ENCODE peak calls at places on chromosomes 4 and X, in four cellular contexts. One of them, this sample, is unnamed.

GRCh38 chr4:107654694-107655093 is 65.3 kb downstream of the PAPSS1 start:
- DNase-seq in HCT116: no peak
- DNase-seq in K562: no peak
- DNase-seq in H1: no peak
- DNase-seq in this sample: no peak

GRCh38 chrX:133607419-133608348 is 192.4 kb upstream of the GPC4 start:
- DNase-seq in HCT116: no peak
- DNase-seq in K562: no peak
- DNase-seq in H1: no peak
- DNase-seq in this sample: no peak

GRCh38 chrX:31870267-31870666 is 798.4 kb upstream of the FTHL17 start:
- DNase-seq in HCT116: no peak
- DNase-seq in K562: no peak
- DNase-seq in H1: no peak
- DNase-seq in this sample: no peak

GRCh38 chr4:145956288-145956890 is 17.8 kb upstream of the ZNF827 start:
- DNase-seq in HCT116: no peak
- DNase-seq in K562: peak
- DNase-seq in H1: peak
- DNase-seq in this sample: no peak

GRCh38 chrX:149527705-149528104 is 13.1 kb upstream of the EOLA1 start:
- DNase-seq in HCT116: no peak
- DNase-seq in K562: peak
- DNase-seq in H1: no peak
- DNase-seq in this sample: no peak

GRCh38 chr4:187387709-187388108 is 607.9 kb upstream of the ZFP42 start:
- DNase-seq in HCT116: no peak
- DNase-seq in K562: no peak
- DNase-seq in H1: no peak
- DNase-seq in this sample: no peak

GRCh38 chr4:47526281-47526680 is 41.2 kb downstream of the ATP10D start:
- DNase-seq in HCT116: no peak
- DNase-seq in K562: no peak
- DNase-seq in H1: no peak
- DNase-seq in this sample: no peak

GRCh38 chr4:127601029-127601428 is 31.7 kb upstream of the INTU start:
- DNase-seq in HCT116: no peak
- DNase-seq in K562: no peak
- DNase-seq in H1: no peak
- DNase-seq in this sample: no peak

GRCh38 chr4:183905593-183906485 is 732 bp downstream of the STOX2 start:
- DNase-seq in HCT116: no peak
- DNase-seq in K562: no peak
- DNase-seq in H1: peak
- DNase-seq in this sample: no peak

GRCh38 chr4:114922582-114922912 is 190.9 kb downstream of the NDST4 start:
- DNase-seq in HCT116: no peak
- DNase-seq in K562: no peak
- DNase-seq in H1: no peak
- DNase-seq in this sample: no peak

GRCh38 chr4:2459589-2460349 is 9.1 kb upstream of the RNF4 start:
- DNase-seq in HCT116: no peak
- DNase-seq in K562: no peak
- DNase-seq in H1: no peak
- DNase-seq in this sample: no peak

GRCh38 chrX:140318306-140318705 is 186.6 kb downstream of the SOX3 start:
- DNase-seq in HCT116: no peak
- DNase-seq in K562: no peak
- DNase-seq in H1: no peak
- DNase-seq in this sample: no peak

GRCh38 chr4:185965456-185966384 is 103.2 kb upstream of the TLR3 start:
- DNase-seq in HCT116: no peak
- DNase-seq in K562: no peak
- DNase-seq in H1: no peak
- DNase-seq in this sample: peak

GRCh38 chr4:112532267-112532666 is 16.3 kb upstream of the NEUROG2 start:
- DNase-seq in HCT116: no peak
- DNase-seq in K562: no peak
- DNase-seq in H1: no peak
- DNase-seq in this sample: no peak

GRCh38 chrX:154091678-154092077 is 5.8 kb downstream of the MECP2 start:
- DNase-seq in HCT116: no peak
- DNase-seq in K562: peak
- DNase-seq in H1: no peak
- DNase-seq in this sample: no peak

GRCh38 chrX:46016296-46016695 is 528.9 kb downstream of the ZNF674 start:
- DNase-seq in HCT116: no peak
- DNase-seq in K562: no peak
- DNase-seq in H1: no peak
- DNase-seq in this sample: no peak

GRCh38 chr4:151671541-151672059 is 89.2 kb downstream of the GATB start:
- DNase-seq in HCT116: no peak
- DNase-seq in K562: peak
- DNase-seq in H1: no peak
- DNase-seq in this sample: no peak

GRCh38 chr4:54509057-54509456 is 148.7 kb upstream of the KIT start:
- DNase-seq in HCT116: no peak
- DNase-seq in K562: no peak
- DNase-seq in H1: no peak
- DNase-seq in this sample: no peak

GRCh38 chr4:7073059-7073458 is 5.2 kb upstream of the GRPEL1 start:
- DNase-seq in HCT116: no peak
- DNase-seq in K562: no peak
- DNase-seq in H1: no peak
- DNase-seq in this sample: no peak

GRCh38 chr4:68693325-68694075 is 23.0 kb upstream of the UGT2B15 start:
- DNase-seq in HCT116: no peak
- DNase-seq in K562: no peak
- DNase-seq in H1: no peak
- DNase-seq in this sample: no peak
- TF ChIP-seq EGR1 in HCT116: no peak
- TF ChIP-seq EGR1 in K562: no peak
- TF ChIP-seq EGR1 in H1: no peak
- TF ChIP-seq EGR1 in this sample: no peak

DNA sequence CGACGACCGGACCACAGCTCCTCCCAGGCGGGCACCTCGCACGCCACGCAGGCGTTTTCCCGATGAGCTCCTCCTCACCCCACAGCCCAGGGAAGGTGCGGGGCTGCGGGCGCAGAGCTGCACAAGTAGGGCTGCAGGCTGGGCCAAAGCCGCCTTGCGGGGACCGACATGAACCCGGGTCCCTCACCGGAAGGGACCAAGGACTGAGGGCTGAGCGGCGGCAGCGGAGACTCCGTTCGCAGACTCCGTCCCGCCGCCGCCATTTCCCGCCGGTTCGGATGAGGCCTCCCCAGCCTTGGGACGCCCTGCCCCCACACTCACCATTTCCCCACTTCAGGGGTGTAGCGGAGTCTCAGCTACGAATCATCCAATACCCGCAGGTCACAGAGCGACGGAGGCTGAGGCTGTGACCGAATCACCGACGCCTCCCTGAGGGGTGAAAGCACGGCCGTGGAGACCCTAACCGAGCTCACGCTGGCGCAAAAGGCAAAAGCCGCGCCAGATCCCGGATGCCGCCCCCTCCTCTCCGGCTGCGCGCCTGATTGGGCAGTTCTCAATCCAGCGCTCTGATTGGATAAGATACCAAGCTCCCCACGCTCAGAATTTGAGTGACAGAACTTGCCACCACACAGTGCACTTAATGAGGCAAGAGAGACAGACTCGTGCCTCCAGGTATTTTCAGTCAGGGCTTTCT is at the start of gene ZNF732:
- DNase-seq in HCT116: no peak
- DNase-seq in K562: peak
- DNase-seq in H1: peak
- DNase-seq in this sample: no peak
- H3K9ac ChIP-seq in HCT116: no peak
- H3K9ac ChIP-seq in K562: no peak
- H3K9ac ChIP-seq in H1: peak
- H3K9ac ChIP-seq in this sample: no peak

GRCh38 chrX:54808109-54808604 is 612 bp downstream of the MAGED2 start:
- DNase-seq in HCT116: peak
- DNase-seq in K562: peak
- DNase-seq in H1: peak
- DNase-seq in this sample: no peak

GRCh38 chrX:54808605-54809483 is 1.3 kb downstream of the MAGED2 start:
- DNase-seq in HCT116: peak
- DNase-seq in K562: peak
- DNase-seq in H1: peak
- DNase-seq in this sample: peak

GRCh38 chrX:54811301-54811885 is 3.8 kb downstream of the MAGED2 start:
- DNase-seq in HCT116: no peak
- DNase-seq in K562: no peak
- DNase-seq in H1: no peak
- DNase-seq in this sample: no peak

GRCh38 chrX:54810532-54810931 is 3.0 kb downstream of the MAGED2 start:
- DNase-seq in HCT116: no peak
- DNase-seq in K562: no peak
- DNase-seq in H1: no peak
- DNase-seq in this sample: no peak

GRCh38 chrX:54807524-54808108 is at the start of gene MAGED2:
- DNase-seq in HCT116: no peak
- DNase-seq in K562: peak
- DNase-seq in H1: no peak
- DNase-seq in this sample: no peak
- TF ChIP-seq EGR1 in HCT116: no peak
- TF ChIP-seq EGR1 in K562: no peak
- TF ChIP-seq EGR1 in H1: no peak
- TF ChIP-seq EGR1 in this sample: no peak

GRCh38 chr4:15895517-15895916 is 43.0 kb downstream of the FGFBP1 start:
- DNase-seq in HCT116: no peak
- DNase-seq in K562: no peak
- DNase-seq in H1: no peak
- DNase-seq in this sample: no peak

GRCh38 chr4:15894393-15894792 is 44.1 kb downstream of the FGFBP1 start:
- DNase-seq in HCT116: no peak
- DNase-seq in K562: no peak
- DNase-seq in H1: no peak
- DNase-seq in this sample: no peak

GRCh38 chr4:15891312-15891711 is 47.2 kb downstream of the FGFBP1 start:
- DNase-seq in HCT116: no peak
- DNase-seq in K562: no peak
- DNase-seq in H1: no peak
- DNase-seq in this sample: peak

GRCh38 chr4:15894923-15895411 is 43.6 kb downstream of the FGFBP1 start:
- DNase-seq in HCT116: no peak
- DNase-seq in K562: no peak
- DNase-seq in H1: no peak
- DNase-seq in this sample: no peak

GRCh38 chr4:15893967-15894366 is 44.6 kb downstream of the FGFBP1 start:
- DNase-seq in HCT116: peak
- DNase-seq in K562: no peak
- DNase-seq in H1: no peak
- DNase-seq in this sample: no peak
- H3K9ac ChIP-seq in HCT116: peak
- H3K9ac ChIP-seq in K562: no peak
- H3K9ac ChIP-seq in H1: no peak
- H3K9ac ChIP-seq in this sample: no peak

GRCh38 chr4:15438939-15439524 is 11.2 kb downstream of the C1QTNF7 start:
- DNase-seq in HCT116: no peak
- DNase-seq in K562: no peak
- DNase-seq in H1: no peak
- DNase-seq in this sample: no peak
- TF ChIP-seq EGR1 in HCT116: no peak
- TF ChIP-seq EGR1 in K562: no peak
- TF ChIP-seq EGR1 in H1: no peak
- TF ChIP-seq EGR1 in this sample: no peak

DNA sequence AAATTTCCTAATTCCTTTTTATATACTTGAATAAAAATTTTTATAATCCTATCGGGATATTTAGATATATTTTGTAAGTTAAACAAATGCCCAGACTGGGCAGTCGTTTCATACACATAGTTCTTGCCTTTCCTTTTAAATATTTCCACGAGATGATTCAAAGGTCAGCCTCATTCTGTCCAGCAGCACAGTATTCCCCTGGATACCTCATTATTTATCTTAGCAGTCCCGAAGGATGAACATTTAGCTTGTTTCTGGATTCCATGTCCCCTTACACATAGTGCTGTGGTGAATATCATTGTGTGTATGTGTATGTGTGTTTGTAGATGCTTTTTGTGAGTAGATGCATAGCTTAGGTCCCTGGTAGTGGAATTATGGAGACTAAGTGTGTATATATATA is 38.3 kb downstream of the RAPGEF2 start:
- DNase-seq in HCT116: no peak
- DNase-seq in K562: no peak
- DNase-seq in H1: no peak
- DNase-seq in this sample: no peak
- H3K9ac ChIP-seq in HCT116: no peak
- H3K9ac ChIP-seq in K562: no peak
- H3K9ac ChIP-seq in H1: no peak
- H3K9ac ChIP-seq in this sample: no peak

DNA sequence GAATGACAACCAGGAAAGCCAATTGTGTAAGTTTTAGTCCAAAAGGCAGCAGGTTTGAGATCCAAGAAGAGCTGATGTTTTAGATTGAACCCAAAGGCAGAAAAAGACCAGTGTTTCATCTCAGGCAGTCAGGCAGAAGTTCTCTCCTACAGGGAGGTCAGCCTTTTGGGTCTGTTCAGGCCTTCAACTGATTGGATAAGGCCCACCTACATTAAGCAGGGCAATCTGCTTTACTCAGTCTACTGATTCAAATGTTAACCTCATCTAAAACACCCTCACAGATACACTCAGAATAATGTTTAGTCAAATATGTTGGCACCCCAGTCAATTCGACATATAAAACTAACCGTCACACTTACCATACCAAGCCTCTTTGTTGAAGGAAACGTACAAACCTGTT is 134.2 kb upstream of the NEIL3 start:
- DNase-seq in HCT116: no peak
- DNase-seq in K562: no peak
- DNase-seq in H1: no peak
- DNase-seq in this sample: no peak
- TF ChIP-seq EGR1 in HCT116: no peak
- TF ChIP-seq EGR1 in K562: no peak
- TF ChIP-seq EGR1 in H1: no peak
- TF ChIP-seq EGR1 in this sample: no peak

DNA sequence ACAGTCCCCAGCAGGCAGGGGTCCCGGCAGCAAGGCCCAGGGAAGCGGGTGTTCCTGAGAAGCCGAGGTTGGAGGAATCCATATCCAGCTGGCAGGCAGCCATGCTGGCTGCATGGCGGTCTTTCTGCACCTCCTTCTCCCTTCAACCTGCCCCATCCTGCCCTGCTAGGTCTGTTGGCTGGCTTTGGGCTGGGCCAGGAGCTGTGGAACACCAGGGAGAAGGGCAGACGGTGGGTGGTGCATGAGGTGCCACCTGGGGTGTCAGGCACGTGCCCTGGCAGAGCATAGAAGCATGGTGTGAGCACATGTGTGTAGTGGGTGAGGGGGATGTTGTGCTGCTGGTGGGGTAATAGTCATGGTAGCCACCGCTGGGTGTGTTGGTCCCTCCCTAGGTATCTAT is 150.1 kb downstream of the PJA1 start:
- DNase-seq in HCT116: no peak
- DNase-seq in K562: no peak
- DNase-seq in H1: no peak
- DNase-seq in this sample: no peak
- H3K9ac ChIP-seq in HCT116: no peak
- H3K9ac ChIP-seq in K562: no peak
- H3K9ac ChIP-seq in H1: no peak
- H3K9ac ChIP-seq in this sample: no peak